ENCODE peak calls at places on chromosomes 7 and 10, in five cellular contexts. M, V, S, W and J are unnamed samples. For H3K36me3, the result is how much of the 10 kb centered on the place peaks cover.

GRCh38 chr10:128161031-128161430 is 34.8 kb upstream of the MKI67 start:
- DNase-seq in M (no peak), V (no peak), W (no peak), S (no peak), J (no peak)

GRCh38 chr7:121591916-121592315 is 195.8 kb upstream of the FAM3C start:
- DNase-seq in M (no peak), S (no peak), V (no peak), W (no peak), J (no peak)

GRCh38 chr7:121882731-121883130 is 9.8 kb downstream of the PTPRZ1 start:
- DNase-seq in S (no peak), V (no peak), W (no peak), M (no peak), J (no peak)

GRCh38 chr10:86178401-86179142 is 188.0 kb downstream of the GRID1 start:
- DNase-seq in S (peak), M (no peak), W (peak), V (peak), J (peak)

GRCh38 chr7:139451638-139452037 is 31.8 kb downstream of the KLRG2 start:
- DNase-seq in V (no peak), M (no peak), S (no peak), W (no peak), J (peak)

GRCh38 chr10:4506087-4506486 is 319.9 kb upstream of the AKR1E2 start:
- DNase-seq in W (no peak), S (no peak), M (no peak), V (no peak), J (no peak)

GRCh38 chr10:132836832-132837540 is 51.0 kb upstream of the NKX6-2 start:
- DNase-seq in V (no peak), W (peak), S (peak), M (peak), J (peak)

GRCh38 chr7:44320141-44320540 is 5.3 kb downstream of the CAMK2B start:
- DNase-seq in V (no peak), M (no peak), W (no peak), S (no peak), J (no peak)

GRCh38 chr10:62106929-62107519 is 161.6 kb downstream of the RTKN2 start:
- DNase-seq in S (no peak), V (no peak), W (no peak), M (no peak), J (no peak)

GRCh38 chr10:62112963-62113362 is 155.7 kb downstream of the RTKN2 start:
- DNase-seq in W (no peak), M (no peak), S (no peak), V (no peak), J (no peak)

GRCh38 chr10:62112325-62112724 is 156.3 kb downstream of the RTKN2 start:
- DNase-seq in S (no peak), W (no peak), V (no peak), M (no peak), J (no peak)

GRCh38 chr10:62108768-62109430 is 159.7 kb downstream of the RTKN2 start:
- DNase-seq in V (no peak), W (peak), M (no peak), S (no peak), J (no peak)

DNA sequence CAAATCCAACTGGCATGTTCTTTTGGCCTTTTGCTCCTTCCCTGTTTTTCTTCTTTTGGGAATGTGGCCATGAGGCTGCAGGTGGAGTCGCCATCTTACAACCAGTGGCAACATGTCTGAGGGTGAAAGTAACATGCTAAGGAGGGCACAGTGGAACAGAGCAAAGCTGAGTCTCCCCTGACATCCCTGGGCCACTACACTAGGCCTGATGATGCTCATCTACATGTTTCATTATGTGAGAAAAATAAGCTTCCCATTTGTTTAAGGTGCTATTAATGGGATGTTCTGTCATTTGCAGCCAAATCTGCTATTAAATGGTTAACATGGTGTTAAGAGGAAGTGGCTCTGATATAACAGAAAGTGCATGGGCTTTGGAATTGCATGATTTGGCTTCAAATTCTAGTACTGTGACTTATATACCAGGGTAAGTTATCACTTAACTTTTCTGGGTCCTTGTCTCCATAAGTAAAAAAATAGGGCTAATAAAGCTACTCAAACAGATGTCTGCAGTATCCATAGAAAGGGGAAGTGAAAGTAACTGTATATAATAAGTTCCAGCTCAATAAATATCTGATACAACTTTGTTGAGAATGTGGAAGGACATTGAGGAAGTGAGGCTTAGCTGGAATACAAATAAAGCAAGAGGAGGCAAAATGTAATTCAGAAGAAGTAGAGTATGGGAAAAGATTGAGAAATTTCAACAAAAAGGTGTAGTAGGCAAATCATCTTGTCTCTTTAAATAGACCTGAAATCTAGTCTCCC is 158.9 kb downstream of the RTKN2 start:
- DNase-seq in V (no peak), W (peak), M (peak), S (no peak), J (no peak)
- TF ChIP-seq EZH2phosphoT487 in V (no peak), W (no peak), M (no peak), S (no peak), J (no peak)

DNA sequence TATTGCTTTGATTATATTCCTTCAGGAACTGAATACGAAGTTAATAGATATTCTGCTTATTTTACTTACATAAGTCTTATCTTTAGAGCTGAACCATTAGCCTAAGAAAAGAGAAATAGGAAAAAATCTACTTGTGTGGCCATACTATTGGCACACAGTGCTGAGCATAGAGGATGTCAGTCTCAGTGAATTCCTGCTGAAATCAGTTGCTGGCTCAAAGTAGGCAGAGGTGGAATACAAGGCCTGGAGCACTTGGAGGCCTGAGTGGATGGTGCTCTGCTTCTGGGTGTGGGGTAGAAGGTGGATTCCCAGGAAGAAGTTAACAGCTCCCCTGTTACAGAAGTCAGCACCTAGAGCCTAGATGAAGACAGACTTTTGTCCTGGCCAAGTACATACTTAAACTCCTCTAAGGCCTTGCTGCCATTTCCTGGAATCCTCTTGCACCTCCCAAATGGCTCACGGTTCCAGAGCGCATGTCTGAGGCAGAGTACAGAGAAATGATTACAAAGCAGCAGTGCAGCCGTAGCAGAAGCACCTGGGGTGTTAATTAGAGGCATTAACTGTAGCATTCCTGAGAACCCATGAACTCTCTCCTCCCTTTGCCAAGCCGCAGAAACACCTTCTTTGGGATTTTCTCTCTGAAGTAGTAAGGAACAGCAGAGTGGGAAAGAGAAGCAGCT is 18.0 kb upstream of the XPNPEP1 start:
- DNase-seq in S (no peak), V (no peak), W (no peak), M (no peak), J (no peak)
- H3K36me3 ChIP-seq in S (under half), V (under half), W (under half), M (under half), J (under half)

GRCh38 chr10:23496727-23497126 is 57.9 kb downstream of the OTUD1 start:
- DNase-seq in S (no peak), V (no peak), M (peak), W (no peak), J (no peak)

GRCh38 chr10:23493711-23494110 is 54.8 kb downstream of the OTUD1 start:
- DNase-seq in M (no peak), V (no peak), S (no peak), W (no peak), J (no peak)

GRCh38 chr10:23499317-23499716 is 60.4 kb downstream of the OTUD1 start:
- DNase-seq in W (no peak), M (no peak), S (no peak), V (no peak), J (no peak)
- TF ChIP-seq EZH2phosphoT487 in W (no peak), M (no peak), S (no peak), V (no peak), J (no peak)

DNA sequence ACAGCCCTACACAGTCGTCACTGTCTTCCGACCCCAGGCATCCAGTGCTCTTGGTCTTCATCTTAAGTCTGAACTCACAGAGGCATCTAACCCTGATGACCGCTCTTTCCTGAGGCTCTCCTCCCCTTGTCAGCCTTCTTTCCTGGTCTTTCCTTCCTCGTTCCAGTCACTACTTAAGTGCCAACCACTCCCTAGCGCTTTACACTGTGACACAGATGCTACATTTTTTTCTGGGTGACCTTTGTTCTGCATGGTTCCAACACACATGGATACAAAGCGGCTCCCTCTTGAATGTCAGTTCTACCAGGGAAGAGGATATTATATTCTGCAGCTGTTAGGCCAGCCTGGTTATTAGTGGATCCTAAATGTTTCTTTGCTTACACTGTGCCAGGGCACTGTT is 12.7 kb downstream of the YWHAG start:
- DNase-seq in S (peak), W (no peak), V (no peak), M (no peak), J (no peak)
- H3K36me3 ChIP-seq in S (under half), W (half or more), V (under half), M (under half), J (half or more)

GRCh38 chr7:68547794-68548193 is 1050.5 kb upstream of the AUTS2 start:
- DNase-seq in V (no peak), S (peak), M (no peak), W (no peak), J (no peak)
- TF ChIP-seq EZH2phosphoT487 in V (no peak), S (no peak), M (no peak), W (no peak), J (no peak)

GRCh38 chr7:155729847-155730246 is 82.4 kb downstream of the SHH start:
- DNase-seq in V (no peak), S (no peak), M (no peak), W (no peak), J (peak)
- H3K36me3 ChIP-seq in V (under half), S (under half), M (under half), W (half or more), J (under half)